ENCODE peak calls at places on chromosomes 5 and 9, in six cellular contexts. V, M, H, R, E and O are unnamed samples.

GRCh38 chr5:164277720-164278119 is 772.3 kb downstream of the MAT2B start:
- DNase-seq in V (no peak), M (no peak), H (no peak), R (no peak), E (no peak), O (peak; percentile 15)

GRCh38 chr9:125763373-125763772 is 16.2 kb downstream of the PBX3 start:
- DNase-seq in V (no peak), M (peak; percentile 20), H (no peak), R (peak; percentile 76), E (peak; percentile 8), O (peak; percentile 17)

GRCh38 chr5:143898914-143899591 is 87.1 kb downstream of the HMHB1 start:
- DNase-seq in V (no peak), M (no peak), H (no peak), R (peak; percentile 21), E (no peak), O (no peak)

GRCh38 chr5:171388816-171389168 is 1.1 kb downstream of the NPM1 start:
- DNase-seq in V (no peak), M (no peak), H (no peak), R (no peak), E (no peak), O (no peak)

GRCh38 chr5:180436936-180437335 is 57.2 kb upstream of the CNOT6 start:
- DNase-seq in V (no peak), M (no peak), H (no peak), R (no peak), E (no peak), O (no peak)

GRCh38 chr5:34552686-34553085 is 103.4 kb upstream of the RAI14 start:
- DNase-seq in V (no peak), M (no peak), H (no peak), R (no peak), E (no peak), O (no peak)

GRCh38 chr9:85610074-85610855 is 131.5 kb downstream of the AGTPBP1 start:
- DNase-seq in V (peak; percentile 78), M (peak; percentile 60), H (peak; percentile 44), R (peak; percentile 74), E (peak; percentile 67), O (peak; percentile 74)

GRCh38 chr9:108963459-108964143 is 29.4 kb downstream of the ABITRAM start:
- DNase-seq in V (no peak), M (no peak), H (no peak), R (peak; percentile 35), E (peak; percentile 51), O (no peak)

GRCh38 chr9:80937646-80938045 is 751.7 kb downstream of the TLE1 start:
- DNase-seq in V (no peak), M (no peak), H (no peak), R (no peak), E (no peak), O (no peak)

GRCh38 chr5:122385786-122386185 is 73.7 kb downstream of the SNCAIP start:
- DNase-seq in V (no peak), M (no peak), H (no peak), R (no peak), E (no peak), O (no peak)

GRCh38 chr9:734831-735511 is 106.5 kb upstream of the DMRT1 start:
- DNase-seq in V (no peak), M (peak; percentile 79), H (no peak), R (peak; percentile 98), E (no peak), O (no peak)

GRCh38 chr5:134000116-134000515 is 4.7 kb downstream of the VDAC1 start:
- DNase-seq in V (no peak), M (no peak), H (no peak), R (no peak), E (no peak), O (no peak)

GRCh38 chr5:52740007-52740406 is 47.7 kb upstream of the ITGA1 start:
- DNase-seq in V (no peak), M (no peak), H (no peak), R (no peak), E (no peak), O (no peak)

GRCh38 chr9:22105005-22105722 is 96.1 kb upstream of the CDKN2B start:
- DNase-seq in V (no peak), M (no peak), H (peak; percentile 40), R (no peak), E (no peak), O (no peak)

GRCh38 chr9:947985-948384 is 28.5 kb upstream of the DMRT3 start:
- DNase-seq in V (no peak), M (no peak), H (no peak), R (no peak), E (no peak), O (no peak)

GRCh38 chr9:123983047-123983446 is 28.5 kb upstream of the LHX2 start:
- DNase-seq in V (no peak), M (no peak), H (no peak), R (no peak), E (no peak), O (no peak)

GRCh38 chr9:136207616-136208015 is 2.7 kb upstream of the LHX3 start:
- DNase-seq in V (no peak), M (no peak), H (no peak), R (no peak), E (no peak), O (no peak)

GRCh38 chr5:115500225-115500624 is 44.4 kb downstream of the FEM1C start:
- DNase-seq in V (no peak), M (no peak), H (no peak), R (no peak), E (no peak), O (no peak)

GRCh38 chr5:67879619-67880357 is 335.8 kb upstream of the PIK3R1 start:
- DNase-seq in V (no peak), M (peak; percentile 3), H (no peak), R (no peak), E (no peak), O (no peak)

GRCh38 chr5:1010181-1010510 is 1.5 kb downstream of the NKD2 start:
- DNase-seq in V (peak; percentile 43), M (peak; percentile 56), H (no peak), R (no peak), E (peak; percentile 58), O (peak; percentile 75)

GRCh38 chr9:17219261-17219660 is 84.4 kb downstream of the CNTLN start:
- DNase-seq in V (peak; percentile 2), M (no peak), H (no peak), R (peak; percentile 16), E (no peak), O (no peak)

GRCh38 chr5:135441919-135442318 is 5.2 kb downstream of the DCANP1 start:
- DNase-seq in V (no peak), M (no peak), H (no peak), R (no peak), E (no peak), O (no peak)

GRCh38 chr9:69173891-69174644 is at the start of gene TJP2:
- DNase-seq in V (no peak), M (peak; percentile 54), H (no peak), R (peak; percentile 64), E (peak; percentile 77), O (peak; percentile 50)

GRCh38 chr9:77826621-77827020 is 178.5 kb upstream of the GNA14 start:
- DNase-seq in V (no peak), M (no peak), H (no peak), R (no peak), E (no peak), O (no peak)

GRCh38 chr5:107074991-107075390 is 595.7 kb downstream of the EFNA5 start:
- DNase-seq in V (no peak), M (no peak), H (no peak), R (no peak), E (no peak), O (no peak)

GRCh38 chr5:65126192-65126591 is 355.5 kb downstream of the ADAMTS6 start:
- DNase-seq in V (no peak), M (no peak), H (no peak), R (no peak), E (no peak), O (no peak)

GRCh38 chr5:174056064-174056842 is 10.7 kb downstream of the NSG2 start:
- DNase-seq in V (no peak), M (no peak), H (no peak), R (no peak), E (no peak), O (no peak)

GRCh38 chr5:35483797-35484196 is 133.9 kb upstream of the SPEF2 start:
- DNase-seq in V (no peak), M (peak; percentile 91), H (no peak), R (no peak), E (no peak), O (peak; percentile 45)

GRCh38 chr9:86079421-86080111 is 19.8 kb downstream of the GOLM1 start:
- DNase-seq in V (no peak), M (no peak), H (no peak), R (no peak), E (no peak), O (no peak)

GRCh38 chr5:773517-774264 is 10.8 kb downstream of the ZDHHC11B start:
- DNase-seq in V (no peak), M (no peak), H (no peak), R (no peak), E (peak; percentile 2), O (no peak)

GRCh38 chr5:43215073-43215631 is 23.1 kb downstream of the NIM1K start:
- DNase-seq in V (no peak), M (no peak), H (no peak), R (no peak), E (peak; percentile 61), O (peak; percentile 73)

GRCh38 chr5:7884491-7885273 is 15.7 kb downstream of the MTRR start:
- DNase-seq in V (no peak), M (no peak), H (no peak), R (no peak), E (no peak), O (no peak)
- TF ChIP-seq MYC in V (no peak), M (no peak), H (no peak), R (no peak), E (no peak), O (no peak)

GRCh38 chr9:97384406-97385262 is 27.3 kb upstream of the TDRD7 start:
- DNase-seq in V (no peak), M (no peak), H (no peak), R (no peak), E (no peak), O (no peak)
- TF ChIP-seq MAX in V (no peak), M (no peak), H (no peak), R (no peak), E (no peak), O (no peak)

DNA sequence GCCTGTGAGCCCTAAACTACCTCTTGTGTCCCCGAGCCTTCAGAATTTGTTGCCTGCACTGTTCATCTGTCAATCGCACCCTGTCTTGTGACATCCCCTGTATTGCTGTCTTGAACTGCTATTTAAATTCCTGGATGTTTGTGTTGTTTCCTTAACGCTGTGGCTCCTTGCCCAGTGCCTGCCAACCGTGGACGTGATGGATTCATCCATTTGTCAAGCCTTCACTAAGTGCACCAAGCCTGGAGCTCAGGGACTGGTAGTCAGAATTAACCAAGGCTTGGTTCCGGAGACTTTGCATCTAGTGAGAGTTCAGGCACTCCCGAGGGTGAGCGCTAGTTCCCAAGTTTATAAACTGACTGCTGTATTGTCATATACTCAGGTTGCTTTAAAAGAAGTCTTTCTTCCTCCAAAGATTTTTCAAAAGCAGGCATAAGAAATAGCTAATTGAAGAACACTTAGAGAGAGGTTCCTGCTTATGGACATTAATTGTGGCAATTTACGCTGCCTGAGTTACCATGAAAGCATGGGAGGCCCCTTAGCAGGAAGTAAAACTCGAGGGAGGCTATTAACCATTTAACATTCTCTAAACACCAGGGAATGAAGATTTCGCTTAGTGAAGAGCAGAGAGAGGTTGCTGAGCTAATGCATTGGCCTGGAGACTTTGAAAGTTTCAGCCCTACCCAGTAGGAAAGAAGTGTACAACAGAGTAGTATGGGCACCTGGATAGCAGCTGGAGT is 29.0 kb downstream of the RGS3 start:
- DNase-seq in V (no peak), M (no peak), H (no peak), R (peak; percentile 89), E (no peak), O (peak; percentile 14)
- TF ChIP-seq MYC in V (no peak), M (no peak), H (no peak), R (no peak), E (no peak), O (no peak)

GRCh38 chr9:98521141-98521540 is 187.6 kb downstream of the GABBR2 start:
- DNase-seq in V (no peak), M (no peak), H (no peak), R (peak; percentile 71), E (no peak), O (no peak)
- TF ChIP-seq MAX in V (no peak), M (no peak), H (no peak), R (no peak), E (no peak), O (no peak)